ENCODE peak calls at places on chromosome 6, in eight cellular contexts. D is H9, C is esophagus muscularis mucosa, G is ovary, R is hepatocyte, O is coronary artery, Y is OCI-LY7, P is fibroblast of lung. E is an unnamed sample.

GRCh38 chr6:16752206-16752867 is 8.9 kb downstream of the ATXN1 start:
- DNase-seq in D (no peak), C (no peak), G (no peak), R (peak; percentile 63), O (no peak), Y (no peak), P (peak; percentile 91), E (no peak)

GRCh38 chr6:159981591-159982245 is 12.8 kb downstream of the IGF2R start:
- DNase-seq in D (no peak), C (peak; percentile 74), G (no peak), R (no peak), O (no peak), Y (peak; percentile 70), P (peak; percentile 89), E (no peak)

GRCh38 chr6:56695702-56696101 is 53.0 kb upstream of the DST start:
- DNase-seq in D (no peak), C (no peak), G (no peak), R (no peak), O (no peak), Y (no peak), P (peak; percentile 45), E (no peak)

GRCh38 chr6:46217671-46218131 is 46.9 kb upstream of the ENPP5 start:
- DNase-seq in D (no peak), C (no peak), G (no peak), R (no peak), O (peak; percentile 89), Y (peak; percentile 8), P (no peak), E (no peak)

GRCh38 chr6:37654727-37655500 is 42.8 kb downstream of the MDGA1 start:
- DNase-seq in D (no peak), C (no peak), G (no peak), R (no peak), O (no peak), Y (no peak), P (no peak), E (no peak)

GRCh38 chr6:99606670-99607415 is at the start of gene PRDM13:
- DNase-seq in D (peak; percentile 59), C (no peak), G (no peak), R (no peak), O (peak; percentile 56), Y (no peak), P (no peak), E (no peak)

GRCh38 chr6:90294989-90295853 is 1.4 kb downstream of the BACH2 start:
- DNase-seq in D (no peak), C (no peak), G (peak; percentile 60), R (peak; percentile 68), O (peak; percentile 76), Y (peak; percentile 70), P (peak; percentile 58), E (no peak)

GRCh38 chr6:158516098-158516497 is 43.8 kb upstream of the TMEM181 start:
- DNase-seq in D (no peak), C (no peak), G (no peak), R (no peak), O (no peak), Y (no peak), P (no peak), E (no peak)

GRCh38 chr6:103783344-103783743 is 1076.4 kb downstream of the HACE1 start:
- DNase-seq in D (no peak), C (no peak), G (no peak), R (no peak), O (no peak), Y (no peak), P (peak; percentile 1), E (no peak)

GRCh38 chr6:110221738-110222137 is 41.5 kb downstream of the CDC40 start:
- DNase-seq in D (no peak), C (no peak), G (no peak), R (no peak), O (no peak), Y (no peak), P (no peak), E (no peak)

GRCh38 chr6:24720131-24720603 is 1.2 kb upstream of the C6orf62 start:
- DNase-seq in D (peak; percentile 30), C (no peak), G (peak; percentile 75), R (peak; percentile 74), O (peak; percentile 78), Y (peak; percentile 77), P (peak; percentile 43), E (no peak)

GRCh38 chr6:137259349-137259748 is 40.2 kb upstream of the IFNGR1 start:
- DNase-seq in D (no peak), C (no peak), G (no peak), R (no peak), O (no peak), Y (no peak), P (peak; percentile 6), E (peak; percentile 66)

GRCh38 chr6:123527406-123527805 is 109.3 kb downstream of the TRDN start:
- DNase-seq in D (no peak), C (no peak), G (no peak), R (no peak), O (no peak), Y (no peak), P (peak; percentile 6), E (no peak)

GRCh38 chr6:145406733-145407256 is 328.5 kb downstream of the EPM2A start:
- DNase-seq in D (no peak), C (no peak), G (no peak), R (no peak), O (no peak), Y (no peak), P (no peak), E (no peak)

GRCh38 chr6:36200154-36200891 is 3.8 kb downstream of the BRPF3 start:
- DNase-seq in D (no peak), C (peak; percentile 60), G (no peak), R (no peak), O (no peak), Y (no peak), P (no peak), E (no peak)

GRCh38 chr6:148175511-148176188 is 167.0 kb upstream of the SASH1 start:
- DNase-seq in D (no peak), C (no peak), G (no peak), R (no peak), O (no peak), Y (no peak), P (peak; percentile 44), E (peak; percentile 43)

GRCh38 chr6:154617175-154617574 is 106.7 kb upstream of the CNKSR3 start:
- DNase-seq in D (no peak), C (no peak), G (no peak), R (no peak), O (no peak), Y (no peak), P (peak; percentile 44), E (no peak)

GRCh38 chr6:162364488-162364887 is 363.1 kb downstream of the PRKN start:
- DNase-seq in D (no peak), C (no peak), G (no peak), R (no peak), O (no peak), Y (no peak), P (no peak), E (no peak)

GRCh38 chr6:90610671-90611542 is 24.0 kb upstream of the MAP3K7 start:
- DNase-seq in D (peak; percentile 75), C (no peak), G (peak; percentile 74), R (peak; percentile 38), O (no peak), Y (peak; percentile 56), P (peak; percentile 39), E (no peak)

GRCh38 chr6:73505142-73505541 is 15.7 kb downstream of the EEF1A1 start:
- DNase-seq in D (no peak), C (no peak), G (no peak), R (no peak), O (no peak), Y (no peak), P (no peak), E (no peak)
- H3K27ac ChIP-seq in D (no peak overlapping the region), C (no peak overlapping the region), G (no peak overlapping the region), R (no peak overlapping the region), O (no peak overlapping the region), Y (no peak overlapping the region), P (no peak overlapping the region), E (no peak overlapping the region)

GRCh38 chr6:21680611-21681010 is 87.1 kb downstream of the SOX4 start:
- DNase-seq in D (no peak), C (no peak), G (no peak), R (no peak), O (no peak), Y (no peak), P (peak; percentile 76), E (no peak)
- H3K27ac ChIP-seq in D (no peak overlapping the region), C (no peak overlapping the region), G (no peak overlapping the region), R (no peak overlapping the region), O (no peak overlapping the region), Y (no peak overlapping the region), P (no peak overlapping the region), E (no peak overlapping the region)

GRCh38 chr6:41939091-41939847 is 2.3 kb downstream of the CCND3 start:
- DNase-seq in D (peak; percentile 81), C (peak; percentile 92), G (peak; percentile 47), R (peak; percentile 63), O (peak; percentile 76), Y (peak; percentile 31), P (peak; percentile 42), E (no peak)

GRCh38 chr6:41938590-41938989 is 3.0 kb downstream of the CCND3 start:
- DNase-seq in D (no peak), C (no peak), G (no peak), R (no peak), O (no peak), Y (no peak), P (no peak), E (no peak)

GRCh38 chr6:41940759-41941279 is 789 bp downstream of the CCND3 start:
- DNase-seq in D (peak; percentile 47), C (no peak), G (peak; percentile 58), R (peak; percentile 61), O (peak; percentile 76), Y (peak; percentile 64), P (peak; percentile 35), E (no peak)

GRCh38 chr6:41941280-41942044 is at the start of gene CCND3:
- DNase-seq in D (peak; percentile 79), C (peak; percentile 95), G (peak; percentile 89), R (peak; percentile 97), O (peak; percentile 90), Y (peak; percentile 95), P (peak; percentile 93), E (no peak)

GRCh38 chr6:41939848-41940758 is 1.5 kb downstream of the CCND3 start:
- DNase-seq in D (peak; percentile 54), C (no peak), G (no peak), R (peak; percentile 78), O (no peak), Y (peak; percentile 45), P (peak; percentile 61), E (no peak)
- H3K27ac ChIP-seq in D (no peak overlapping the region), C (peak overlapping the region; percentile 96), G (peak overlapping the region; percentile 31), R (peak overlapping the region; percentile 91), O (peak overlapping the region; percentile 61), Y (peak overlapping the region; percentile 82), P (peak overlapping the region; percentile 79), E (peak overlapping the region; percentile 69)

GRCh38 chr6:29678114-29678513 is 2.8 kb downstream of the ZFP57 start:
- DNase-seq in D (no peak), C (no peak), G (no peak), R (no peak), O (no peak), Y (no peak), P (no peak), E (peak; percentile 37)

GRCh38 chr6:29680904-29681303 is at the start of gene ZFP57:
- DNase-seq in D (no peak), C (no peak), G (no peak), R (no peak), O (no peak), Y (no peak), P (no peak), E (no peak)

GRCh38 chr6:29680416-29680815 is 536 bp downstream of the ZFP57 start:
- DNase-seq in D (no peak), C (no peak), G (no peak), R (no peak), O (no peak), Y (no peak), P (no peak), E (no peak)

GRCh38 chr6:29681811-29682210 is 859 bp upstream of the ZFP57 start:
- DNase-seq in D (no peak), C (no peak), G (no peak), R (no peak), O (no peak), Y (no peak), P (no peak), E (no peak)

GRCh38 chr6:29679962-29680361 is 990 bp downstream of the ZFP57 start:
- DNase-seq in D (no peak), C (no peak), G (no peak), R (no peak), O (no peak), Y (no peak), P (no peak), E (no peak)
- H3K27ac ChIP-seq in D (no peak overlapping the region), C (no peak overlapping the region), G (no peak overlapping the region), R (no peak overlapping the region), O (no peak overlapping the region), Y (no peak overlapping the region), P (no peak overlapping the region), E (peak overlapping the region; percentile 97)

E was measured in epithelial cell of prostate.